ENCODE peak calls at places on chromosomes 16 and 17, in six cellular contexts. One of them, this sample, is unnamed.

GRCh38 chr17:9090641-9091096 is 69.4 kb downstream of the NTN1 start:
- DNase-seq in cardiac fibroblast: no peak
- DNase-seq in omental fat pad: no peak
- DNase-seq in endothelial cell: no peak
- DNase-seq in lower leg skin: no peak
- DNase-seq in H9: no peak
- DNase-seq in this sample: no peak

GRCh38 chr16:31718998-31719397 is 154.6 kb upstream of the ZNF267 start:
- DNase-seq in cardiac fibroblast: peak
- DNase-seq in omental fat pad: no peak
- DNase-seq in endothelial cell: no peak
- DNase-seq in lower leg skin: no peak
- DNase-seq in H9: no peak
- DNase-seq in this sample: no peak

GRCh38 chr16:23607740-23608139 is 11.6 kb upstream of the NDUFAB1 start:
- DNase-seq in cardiac fibroblast: peak
- DNase-seq in omental fat pad: no peak
- DNase-seq in endothelial cell: no peak
- DNase-seq in lower leg skin: no peak
- DNase-seq in H9: no peak
- DNase-seq in this sample: no peak

GRCh38 chr17:34633351-34633750 is 54.0 kb downstream of the TMEM132E start:
- DNase-seq in cardiac fibroblast: no peak
- DNase-seq in omental fat pad: no peak
- DNase-seq in endothelial cell: no peak
- DNase-seq in lower leg skin: no peak
- DNase-seq in H9: peak
- DNase-seq in this sample: no peak

GRCh38 chr16:79991918-79992317 is 391.4 kb upstream of the MAF start:
- DNase-seq in cardiac fibroblast: no peak
- DNase-seq in omental fat pad: no peak
- DNase-seq in endothelial cell: no peak
- DNase-seq in lower leg skin: no peak
- DNase-seq in H9: no peak
- DNase-seq in this sample: no peak

GRCh38 chr16:85173077-85173980 is 61.1 kb upstream of the CIBAR2 start:
- DNase-seq in cardiac fibroblast: peak
- DNase-seq in omental fat pad: no peak
- DNase-seq in endothelial cell: peak
- DNase-seq in lower leg skin: no peak
- DNase-seq in H9: no peak
- DNase-seq in this sample: no peak

GRCh38 chr17:57939797-57940196 is 15.4 kb downstream of the CUEDC1 start:
- DNase-seq in cardiac fibroblast: no peak
- DNase-seq in omental fat pad: no peak
- DNase-seq in endothelial cell: no peak
- DNase-seq in lower leg skin: no peak
- DNase-seq in H9: no peak
- DNase-seq in this sample: no peak

GRCh38 chr17:50668025-50668837 is 33.5 kb downstream of the ABCC3 start:
- DNase-seq in cardiac fibroblast: peak
- DNase-seq in omental fat pad: no peak
- DNase-seq in endothelial cell: no peak
- DNase-seq in lower leg skin: no peak
- DNase-seq in H9: no peak
- DNase-seq in this sample: no peak

GRCh38 chr16:55035956-55036355 is 105.3 kb downstream of the IRX5 start:
- DNase-seq in cardiac fibroblast: no peak
- DNase-seq in omental fat pad: no peak
- DNase-seq in endothelial cell: no peak
- DNase-seq in lower leg skin: no peak
- DNase-seq in H9: no peak
- DNase-seq in this sample: no peak

GRCh38 chr16:3121843-3122467 is 9.6 kb downstream of the ZNF205 start:
- DNase-seq in cardiac fibroblast: peak
- DNase-seq in omental fat pad: no peak
- DNase-seq in endothelial cell: no peak
- DNase-seq in lower leg skin: no peak
- DNase-seq in H9: no peak
- DNase-seq in this sample: peak

DNA sequence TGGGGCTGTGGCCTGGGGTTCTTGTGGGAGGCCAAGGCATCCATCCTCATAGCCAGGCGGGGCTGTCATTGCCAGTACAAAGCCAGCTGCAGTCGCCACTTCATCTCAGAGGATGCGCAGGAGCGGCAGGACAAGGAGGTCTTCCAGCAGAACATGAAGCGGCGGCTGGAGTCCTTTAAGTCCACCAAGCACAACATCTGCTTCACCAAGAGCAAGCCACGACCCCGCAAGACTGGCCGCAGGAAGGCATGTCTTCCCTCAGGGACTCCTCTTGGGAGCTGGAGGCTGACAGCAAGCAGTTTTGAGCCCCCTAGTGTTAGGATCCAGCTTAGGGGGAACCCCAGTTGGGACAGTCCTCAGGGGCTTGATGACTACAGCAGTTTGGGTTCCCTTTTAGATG is 15.1 kb upstream of the PLEKHG4 start:
- DNase-seq in cardiac fibroblast: no peak
- DNase-seq in omental fat pad: no peak
- DNase-seq in endothelial cell: no peak
- DNase-seq in lower leg skin: no peak
- DNase-seq in H9: peak
- DNase-seq in this sample: no peak
- TF ChIP-seq CTCF in cardiac fibroblast: peak
- TF ChIP-seq CTCF in omental fat pad: no peak
- TF ChIP-seq CTCF in endothelial cell: no peak
- TF ChIP-seq CTCF in lower leg skin: no peak
- TF ChIP-seq CTCF in H9: peak
- TF ChIP-seq CTCF in this sample: peak

GRCh38 chr17:41125064-41125463 is 1.1 kb upstream of the KRTAP4-12 start:
- DNase-seq in cardiac fibroblast: no peak
- DNase-seq in omental fat pad: no peak
- DNase-seq in endothelial cell: no peak
- DNase-seq in lower leg skin: no peak
- DNase-seq in H9: no peak
- DNase-seq in this sample: no peak
- TF ChIP-seq CTCF in cardiac fibroblast: no peak
- TF ChIP-seq CTCF in omental fat pad: no peak
- TF ChIP-seq CTCF in endothelial cell: no peak
- TF ChIP-seq CTCF in lower leg skin: no peak
- TF ChIP-seq CTCF in H9: no peak
- TF ChIP-seq CTCF in this sample: no peak

DNA sequence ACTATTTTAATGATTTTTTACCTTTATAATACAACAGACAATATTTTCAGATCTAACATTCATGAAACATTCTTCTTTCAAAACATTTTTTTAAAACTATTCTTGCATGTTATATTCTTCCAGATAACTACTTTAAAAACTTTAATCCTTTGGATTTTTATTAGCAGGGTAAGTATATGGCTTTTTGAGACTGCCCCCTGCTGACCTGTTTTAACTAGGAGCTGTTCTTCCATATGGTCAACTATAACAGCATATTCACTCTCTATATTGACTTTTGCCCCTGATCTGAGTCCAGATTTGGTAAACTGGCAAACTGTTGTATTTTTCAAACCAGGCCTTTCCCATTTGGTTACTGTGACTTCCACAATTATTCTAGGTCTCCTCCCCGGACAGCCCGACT is 16.5 kb downstream of the ZNF18 start:
- DNase-seq in cardiac fibroblast: peak
- DNase-seq in omental fat pad: no peak
- DNase-seq in endothelial cell: no peak
- DNase-seq in lower leg skin: no peak
- DNase-seq in H9: no peak
- DNase-seq in this sample: no peak
- TF ChIP-seq CTCF in cardiac fibroblast: peak
- TF ChIP-seq CTCF in omental fat pad: no peak
- TF ChIP-seq CTCF in endothelial cell: peak
- TF ChIP-seq CTCF in lower leg skin: no peak
- TF ChIP-seq CTCF in H9: peak
- TF ChIP-seq CTCF in this sample: no peak

GRCh38 chr16:78100162-78100467 is 661 bp downstream of the WWOX start:
- DNase-seq in cardiac fibroblast: no peak
- DNase-seq in omental fat pad: no peak
- DNase-seq in endothelial cell: no peak
- DNase-seq in lower leg skin: no peak
- DNase-seq in H9: no peak
- DNase-seq in this sample: no peak
- TF ChIP-seq CTCF in cardiac fibroblast: no peak
- TF ChIP-seq CTCF in omental fat pad: no peak
- TF ChIP-seq CTCF in endothelial cell: no peak
- TF ChIP-seq CTCF in lower leg skin: no peak
- TF ChIP-seq CTCF in H9: no peak
- TF ChIP-seq CTCF in this sample: no peak

GRCh38 chr17:75232786-75233185 is 27.3 kb downstream of the NUP85 start:
- DNase-seq in cardiac fibroblast: no peak
- DNase-seq in omental fat pad: no peak
- DNase-seq in endothelial cell: no peak
- DNase-seq in lower leg skin: no peak
- DNase-seq in H9: no peak
- DNase-seq in this sample: no peak
- TF ChIP-seq CTCF in cardiac fibroblast: no peak
- TF ChIP-seq CTCF in omental fat pad: no peak
- TF ChIP-seq CTCF in endothelial cell: no peak
- TF ChIP-seq CTCF in lower leg skin: no peak
- TF ChIP-seq CTCF in H9: no peak
- TF ChIP-seq CTCF in this sample: no peak

DNA sequence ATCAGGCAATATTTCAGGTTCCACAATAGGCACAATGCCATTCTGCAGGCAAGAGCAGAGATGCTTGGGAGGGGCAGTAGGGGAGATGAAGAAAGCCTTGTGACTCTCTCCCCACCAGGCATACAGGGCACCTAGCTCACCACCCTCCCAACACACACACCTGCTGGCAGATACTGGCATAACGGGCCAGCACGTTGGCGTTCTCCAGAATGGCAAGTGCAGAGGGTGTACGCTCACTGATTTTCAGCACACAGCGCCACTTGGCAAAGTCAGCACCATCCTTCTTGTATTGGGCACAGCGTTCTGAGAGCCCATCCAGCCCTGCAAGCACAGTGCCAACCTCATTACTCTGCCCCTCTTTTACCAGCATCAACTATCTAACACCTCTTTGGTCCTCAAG is 2.2 kb downstream of the ALDOC start:
- DNase-seq in cardiac fibroblast: no peak
- DNase-seq in omental fat pad: no peak
- DNase-seq in endothelial cell: no peak
- DNase-seq in lower leg skin: no peak
- DNase-seq in H9: no peak
- DNase-seq in this sample: no peak
- TF ChIP-seq CTCF in cardiac fibroblast: no peak
- TF ChIP-seq CTCF in omental fat pad: no peak
- TF ChIP-seq CTCF in endothelial cell: no peak
- TF ChIP-seq CTCF in lower leg skin: no peak
- TF ChIP-seq CTCF in H9: peak
- TF ChIP-seq CTCF in this sample: no peak

DNA sequence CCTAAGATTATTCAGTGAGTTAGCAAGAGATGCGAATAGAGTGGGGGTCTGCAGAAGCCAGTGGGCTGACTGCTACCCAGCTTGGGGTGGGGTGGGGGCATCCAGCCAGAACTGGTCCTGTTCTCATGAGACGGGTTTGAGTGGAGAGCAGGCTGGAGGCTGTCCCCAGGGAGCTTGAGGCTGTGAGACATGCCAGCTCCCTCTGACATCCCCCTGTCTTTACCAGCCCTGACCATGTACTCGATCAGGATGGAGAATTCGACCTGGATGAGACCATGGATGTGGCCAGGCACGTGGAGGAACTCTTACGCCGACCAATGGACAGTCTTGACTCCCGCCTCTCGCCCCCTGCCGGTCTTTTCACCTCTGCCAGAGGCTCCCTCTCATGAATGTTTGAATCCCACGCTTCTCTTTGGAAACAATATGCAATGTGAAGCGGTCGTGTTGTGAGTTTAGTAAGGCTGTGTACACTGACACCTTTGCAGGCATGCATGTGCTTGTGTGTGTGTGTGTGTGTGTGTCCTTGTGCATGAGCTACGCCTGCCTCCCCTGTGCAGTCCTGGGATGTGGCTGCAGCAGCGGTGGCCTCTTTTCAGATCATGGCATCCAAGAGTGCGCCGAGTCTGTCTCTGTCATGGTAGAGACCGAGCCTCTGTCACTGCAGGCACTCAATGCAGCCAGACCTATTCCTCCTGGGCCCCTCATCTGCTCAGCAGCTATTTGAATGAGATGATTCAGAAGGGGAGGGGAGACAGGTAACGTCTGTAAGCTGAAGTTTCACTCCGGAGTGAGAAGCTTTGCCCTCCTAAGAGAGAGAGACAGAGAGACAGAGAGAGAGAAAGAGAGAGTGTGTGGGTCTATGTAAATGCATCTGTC is 22.2 kb downstream of the STAT5A start:
- DNase-seq in cardiac fibroblast: no peak
- DNase-seq in omental fat pad: no peak
- DNase-seq in endothelial cell: no peak
- DNase-seq in lower leg skin: no peak
- DNase-seq in H9: peak
- DNase-seq in this sample: no peak
- TF ChIP-seq CTCF in cardiac fibroblast: no peak
- TF ChIP-seq CTCF in omental fat pad: no peak
- TF ChIP-seq CTCF in endothelial cell: no peak
- TF ChIP-seq CTCF in lower leg skin: no peak
- TF ChIP-seq CTCF in H9: peak
- TF ChIP-seq CTCF in this sample: no peak

This sample was measured in D721Med.